ENCODE peak calls at places on chromosomes 6 and 20, in six cellular contexts. L is EH, T is NCI-H524, Z is NCI-H1092, J is tibial artery, Q is GM20000. N is an unnamed sample.

GRCh38 chr20:61303675-61304074 is 51.6 kb downstream of the CDH4 start:
- DNase-seq in L (no peak), T (no peak), Z (no peak), J (no peak), Q (no peak), N (no peak)

GRCh38 chr20:22342410-22342809 is 242.0 kb downstream of the FOXA2 start:
- DNase-seq in L (no peak), T (no peak), Z (no peak), J (no peak), Q (no peak), N (no peak)

GRCh38 chr6:150567823-150568383 is 31.8 kb upstream of the PLEKHG1 start:
- DNase-seq in L (no peak), T (peak), Z (no peak), J (no peak), Q (no peak), N (no peak)

GRCh38 chr20:54140927-54141566 is 32.7 kb downstream of the CYP24A1 start:
- DNase-seq in L (peak), T (no peak), Z (no peak), J (no peak), Q (no peak), N (peak)

GRCh38 chr20:58997141-58997770 is 9.8 kb downstream of the CTSZ start:
- DNase-seq in L (no peak), T (no peak), Z (no peak), J (no peak), Q (no peak), N (no peak)

GRCh38 chr20:63032861-63033634 is 26.3 kb upstream of the BHLHE23 start:
- DNase-seq in L (no peak), T (no peak), Z (no peak), J (no peak), Q (peak), N (no peak)

GRCh38 chr20:760751-761417 is 7.4 kb downstream of the SLC52A3 start:
- DNase-seq in L (peak), T (no peak), Z (no peak), J (no peak), Q (peak), N (no peak)

GRCh38 chr20:1539816-1540215 is 17.7 kb downstream of the SIRPD start:
- DNase-seq in L (no peak), T (no peak), Z (no peak), J (no peak), Q (no peak), N (no peak)

GRCh38 chr20:45822863-45823262 is 4.2 kb downstream of the TNNC2 start:
- DNase-seq in L (peak), T (peak), Z (peak), J (no peak), Q (no peak), N (no peak)

GRCh38 chr6:53734473-53735299 is 60.1 kb upstream of the LRRC1 start:
- DNase-seq in L (peak), T (peak), Z (peak), J (no peak), Q (peak), N (peak)

GRCh38 chr6:129046526-129046925 is 163.6 kb downstream of the LAMA2 start:
- DNase-seq in L (no peak), T (no peak), Z (no peak), J (no peak), Q (no peak), N (no peak)

GRCh38 chr20:23162887-23163286 is 76.8 kb upstream of the CD93 start:
- DNase-seq in L (no peak), T (no peak), Z (no peak), J (no peak), Q (no peak), N (no peak)

GRCh38 chr20:8431538-8432434 is 299.7 kb downstream of the PLCB1 start:
- DNase-seq in L (peak), T (peak), Z (peak), J (no peak), Q (no peak), N (peak)

GRCh38 chr6:25306379-25306778 is 27.2 kb downstream of the CARMIL1 start:
- DNase-seq in L (no peak), T (no peak), Z (no peak), J (no peak), Q (no peak), N (no peak)

GRCh38 chr6:157188213-157188612 is 135.1 kb downstream of the TMEM242 start:
- DNase-seq in L (peak), T (no peak), Z (no peak), J (no peak), Q (no peak), N (peak)

GRCh38 chr6:168132531-168133184 is 53.6 kb upstream of the FRMD1 start:
- DNase-seq in L (peak), T (peak), Z (no peak), J (peak), Q (no peak), N (peak)

GRCh38 chr6:53266553-53267090 is 82.1 kb downstream of the ELOVL5 start:
- DNase-seq in L (no peak), T (no peak), Z (no peak), J (no peak), Q (no peak), N (no peak)

N was measured in fibroblast of the aortic adventitia.